ENCODE peak calls at places on chromosomes 4 and X, in five cellular contexts. F is cardiac muscle cell, O is aorta, R is astrocyte of the spinal cord, P is SK-N-SH. J is an unnamed sample.

GRCh38 chr4:11230888-11231287 is 197.8 kb downstream of the HS3ST1 start:
- DNase-seq in F (no peak), O (no peak), R (no peak), P (no peak), J (no peak)

GRCh38 chr4:158578476-158578875 is 56.8 kb downstream of the RXFP1 start:
- DNase-seq in F (peak; percentile 45), O (no peak), R (peak; percentile 26), P (peak; percentile 25), J (no peak)

GRCh38 chrX:15202458-15203177 is 67.3 kb downstream of the ASB9 start:
- DNase-seq in F (no peak), O (no peak), R (peak; percentile 81), P (no peak), J (no peak)

GRCh38 chr4:149997881-149998421 is 80.3 kb upstream of the DCLK2 start:
- DNase-seq in F (no peak), O (no peak), R (peak; percentile 44), P (no peak), J (no peak)

GRCh38 chr4:28310926-28311325 is 1450.3 kb downstream of the STIM2 start:
- DNase-seq in F (no peak), O (no peak), R (no peak), P (no peak), J (no peak)

GRCh38 chr4:68736813-68737212 is 66.4 kb upstream of the UGT2B15 start:
- DNase-seq in F (no peak), O (no peak), R (no peak), P (no peak), J (no peak)

GRCh38 chr4:120070191-120070590 is 3.5 kb upstream of the MAD2L1 start:
- DNase-seq in F (no peak), O (no peak), R (peak; percentile 61), P (no peak), J (peak; percentile 24)

GRCh38 chr4:104677122-104677521 is 182.4 kb upstream of the CXXC4 start:
- DNase-seq in F (no peak), O (no peak), R (peak; percentile 19), P (no peak), J (no peak)

GRCh38 chr4:145580906-145581305 is 38.3 kb upstream of the MMAA start:
- DNase-seq in F (no peak), O (no peak), R (peak; percentile 43), P (no peak), J (no peak)

GRCh38 chr4:177315767-177316490 is 6.3 kb downstream of the NEIL3 start:
- DNase-seq in F (no peak), O (no peak), R (no peak), P (no peak), J (no peak)
- H3K4me3 ChIP-seq in F (no peak overlapping the region), O (no peak overlapping the region), R (no peak overlapping the region), P (peak overlapping the region; percentile 12), J (no peak overlapping the region)

GRCh38 chr4:95536650-95537049 is 12.1 kb downstream of the UNC5C start:
- DNase-seq in F (no peak), O (no peak), R (no peak), P (no peak), J (no peak)

GRCh38 chr4:95537181-95537580 is 11.6 kb downstream of the UNC5C start:
- DNase-seq in F (no peak), O (no peak), R (no peak), P (no peak), J (no peak)

GRCh38 chr4:95533254-95533653 is 15.5 kb downstream of the UNC5C start:
- DNase-seq in F (no peak), O (no peak), R (no peak), P (no peak), J (no peak)

GRCh38 chr4:95534032-95534431 is 14.7 kb downstream of the UNC5C start:
- DNase-seq in F (no peak), O (no peak), R (no peak), P (no peak), J (no peak)

DNA sequence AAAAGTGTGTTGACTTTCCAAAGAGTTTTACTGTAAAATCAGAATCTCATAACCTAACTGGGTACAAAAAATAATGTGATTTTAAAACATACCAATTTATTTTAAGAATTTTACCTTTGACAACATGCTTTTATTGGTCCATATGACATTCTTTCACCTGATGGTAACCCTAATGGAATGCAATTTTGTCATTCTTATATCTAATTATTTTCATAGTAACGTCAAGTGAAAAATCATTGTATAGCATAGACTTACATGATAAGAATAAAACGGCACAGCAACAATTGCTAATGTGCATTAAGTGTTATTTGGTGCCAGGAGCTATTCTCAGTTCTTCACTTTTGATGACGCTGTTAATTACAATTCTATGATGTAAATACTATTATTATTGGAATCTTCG is 13.6 kb downstream of the UNC5C start:
- DNase-seq in F (no peak), O (no peak), R (no peak), P (no peak), J (no peak)
- H3K4me3 ChIP-seq in F (no peak overlapping the region), O (no peak overlapping the region), R (no peak overlapping the region), P (peak overlapping the region; percentile 31), J (no peak overlapping the region)

GRCh38 chr4:133598779-133599178 is 449.7 kb downstream of the PCDH10 start:
- DNase-seq in F (peak; percentile 17), O (no peak), R (no peak), P (no peak), J (no peak)
- H3K4me3 ChIP-seq in F (no peak overlapping the region), O (no peak overlapping the region), R (no peak overlapping the region), P (no peak overlapping the region), J (no peak overlapping the region)

DNA sequence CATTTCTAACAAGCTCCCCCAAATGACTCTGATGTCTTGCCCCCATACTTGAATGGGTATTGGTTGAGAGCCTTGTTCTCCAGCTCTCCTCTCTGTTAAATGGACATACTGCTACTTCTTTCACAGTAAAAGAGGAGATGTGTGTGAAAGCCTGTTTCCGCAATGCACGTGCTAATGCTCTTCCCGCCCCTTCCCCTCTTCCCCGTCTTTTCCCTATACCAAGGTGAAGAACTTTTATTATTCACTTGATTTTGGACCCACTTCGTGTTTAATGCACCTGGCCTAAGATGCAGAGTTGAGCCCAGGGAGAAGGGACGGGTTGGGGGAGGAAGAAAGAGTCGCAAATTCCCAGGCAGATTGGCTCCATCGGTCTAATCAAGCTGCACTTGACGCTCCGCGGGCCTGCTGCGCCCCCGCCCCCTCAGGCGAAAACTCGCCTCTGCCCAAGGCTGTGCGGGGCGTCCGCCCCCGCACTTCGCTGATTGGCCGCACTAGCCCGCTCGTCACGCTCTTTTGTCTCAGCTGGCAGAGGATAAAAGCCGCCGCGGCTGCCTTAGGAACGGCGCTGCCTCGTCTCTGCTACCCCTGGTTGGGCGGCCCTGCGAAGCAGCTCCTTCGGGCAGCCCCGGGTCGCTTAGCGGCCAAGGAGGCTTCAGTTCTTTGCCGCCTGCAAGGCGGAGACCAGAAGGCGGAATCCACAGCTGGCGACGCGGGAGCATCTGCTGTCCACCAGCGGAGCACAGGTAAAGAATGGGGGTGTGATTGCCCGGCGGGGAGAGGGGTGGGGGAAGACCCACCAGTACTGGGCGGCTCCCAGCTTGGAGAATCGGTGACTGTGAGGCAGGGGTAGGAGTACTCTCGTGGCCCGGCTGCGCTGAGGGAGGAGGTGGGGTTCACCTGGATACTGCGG is at the start of gene ZCCHC12:
- DNase-seq in F (peak; percentile 64), O (peak; percentile 80), R (peak; percentile 59), P (peak; percentile 77), J (no peak)
- H3K4me3 ChIP-seq in F (peak within 1 kb of the TSS; percentile 21), O (no peak within 1 kb of the TSS), R (peak within 1 kb of the TSS; percentile 32), P (peak within 1 kb of the TSS; percentile 46), J (peak within 1 kb of the TSS; percentile 34)

DNA sequence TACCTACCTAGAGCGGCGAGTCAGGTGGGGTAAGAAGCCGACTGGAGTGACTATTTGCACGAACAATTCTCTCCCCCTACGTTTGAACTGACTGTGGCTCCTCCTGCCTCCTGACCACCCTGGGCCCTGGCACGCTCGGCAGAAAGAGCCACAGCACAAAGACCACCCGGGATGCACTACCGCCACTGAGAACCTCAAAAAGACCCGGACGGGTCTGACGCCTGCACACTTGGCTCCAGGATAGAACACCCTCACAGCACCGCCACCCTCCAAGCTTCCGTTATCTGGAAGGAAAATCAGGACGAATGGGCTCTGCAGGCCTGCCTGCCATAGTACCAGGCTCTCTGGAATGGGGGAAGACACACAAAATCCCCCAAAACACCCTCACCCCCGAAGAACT is 2.2 kb downstream of the LRPAP1 start:
- DNase-seq in F (no peak), O (peak; percentile 55), R (no peak), P (no peak), J (no peak)
- H3K4me3 ChIP-seq in F (no peak overlapping the region), O (no peak overlapping the region), R (no peak overlapping the region), P (no peak overlapping the region), J (no peak overlapping the region)

DNA sequence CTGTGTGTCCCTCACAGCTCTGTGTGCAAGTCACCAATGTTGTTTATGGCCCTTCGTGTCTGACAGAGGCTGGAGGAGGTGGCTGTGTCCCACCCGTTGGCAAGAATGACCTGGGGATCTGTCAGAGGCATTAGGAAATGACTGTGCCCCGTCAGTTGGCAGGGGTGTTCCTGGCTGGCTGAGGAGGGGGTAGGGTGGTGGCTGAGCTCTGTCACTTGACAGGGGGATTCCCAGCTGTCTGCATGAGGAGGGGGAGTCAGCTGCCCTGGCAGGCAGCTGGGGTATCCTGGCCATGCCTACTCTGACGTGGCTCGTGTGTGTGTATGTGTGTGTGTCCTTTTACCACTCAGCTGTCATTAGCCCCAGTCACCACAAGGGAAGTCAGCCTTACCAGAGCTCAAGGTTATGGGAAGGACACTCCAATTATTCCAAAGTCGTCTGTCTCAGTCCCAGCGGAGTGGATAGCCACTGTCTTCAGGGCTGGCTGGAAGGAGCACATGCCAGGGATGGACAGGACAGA is 93.2 kb downstream of the EFNB1 start:
- DNase-seq in F (no peak), O (no peak), R (no peak), P (no peak), J (no peak)
- H3K4me3 ChIP-seq in F (no peak overlapping the region), O (no peak overlapping the region), R (no peak overlapping the region), P (no peak overlapping the region), J (no peak overlapping the region)